ENCODE peak calls at places on chromosome 6, in ten cellular contexts. S is IMR-90, N is ovary, V is transverse colon, R is body of pancreas, T is right atrium auricular region, W is psoas muscle, I is neural progenitor cell, K is pancreas, G is left ventricle myocardium inferior. X is an unnamed sample. For H3K27me3, the result is how much of the 10 kb centered on the place peaks cover.

GRCh38 chr6:320351-321157 is 28.3 kb downstream of the DUSP22 start:
- DNase-seq in V (peak), N (no peak), T (no peak), S (no peak), G (no peak), K (no peak), I (no peak), W (peak), R (no peak), X (peak)

GRCh38 chr6:4613795-4614194 is 162.4 kb upstream of the CDYL start:
- DNase-seq in N (no peak), I (no peak), W (no peak), K (no peak), R (no peak), S (no peak), V (no peak), G (no peak), T (no peak), X (no peak)

GRCh38 chr6:47376930-47377329 is 67.2 kb upstream of the TNFRSF21 start:
- DNase-seq in R (no peak), K (no peak), T (no peak), V (no peak), I (no peak), N (no peak), S (no peak), G (no peak), W (no peak), X (no peak)

GRCh38 chr6:34601706-34602105 is 45.6 kb upstream of the SPDEF start:
- DNase-seq in W (peak), V (no peak), S (no peak), R (no peak), N (no peak), I (peak), G (no peak), T (no peak), K (no peak), X (no peak)

GRCh38 chr6:143684484-143684883 is 6.7 kb downstream of the PHACTR2 start:
- DNase-seq in V (no peak), S (no peak), I (no peak), T (no peak), K (no peak), G (no peak), N (no peak), W (no peak), R (no peak), X (no peak)

GRCh38 chr6:62150048-62150663 is 135.9 kb downstream of the KHDRBS2 start:
- DNase-seq in N (no peak), R (peak), I (peak), W (no peak), S (peak), G (no peak), T (no peak), V (no peak), K (no peak), X (no peak)

GRCh38 chr6:89350281-89351037 is 2.1 kb downstream of the UBE2J1 start:
- DNase-seq in R (no peak), S (no peak), I (no peak), K (no peak), V (no peak), G (no peak), N (no peak), W (no peak), T (no peak), X (no peak)

GRCh38 chr6:56101141-56101553 is 146.2 kb downstream of the COL21A1 start:
- DNase-seq in I (no peak), G (no peak), N (no peak), K (no peak), S (peak), V (no peak), R (no peak), T (no peak), W (no peak), X (no peak)

GRCh38 chr6:79874531-79875132 is 72.7 kb downstream of the ELOVL4 start:
- DNase-seq in R (no peak), G (no peak), K (no peak), W (no peak), V (no peak), N (no peak), T (no peak), S (no peak), I (no peak), X (no peak)

GRCh38 chr6:55528624-55529023 is 50.4 kb downstream of the HMGCLL1 start:
- DNase-seq in W (no peak), K (peak), I (peak), G (no peak), V (no peak), N (no peak), T (no peak), R (peak), S (peak), X (no peak)

GRCh38 chr6:82987951-82988350 is 77.7 kb downstream of the UBE3D start:
- DNase-seq in T (no peak), K (no peak), W (no peak), S (no peak), V (no peak), N (no peak), G (no peak), I (no peak), R (no peak), X (no peak)

GRCh38 chr6:142276256-142276655 is 25.6 kb upstream of the ADGRG6 start:
- DNase-seq in S (no peak), I (no peak), N (no peak), T (no peak), K (no peak), V (no peak), W (no peak), R (no peak), G (no peak), X (no peak)

GRCh38 chr6:155520078-155520477 is 64.4 kb upstream of the NOX3 start:
- DNase-seq in G (no peak), W (no peak), I (no peak), R (no peak), K (no peak), N (no peak), S (no peak), V (no peak), T (no peak), X (no peak)

GRCh38 chr6:135568366-135568765 is 70.8 kb upstream of the AHI1 start:
- DNase-seq in G (no peak), K (peak), W (no peak), I (no peak), T (no peak), S (peak), R (peak), N (peak), V (peak), X (no peak)

GRCh38 chr6:26156105-26156849 is 69.0 kb downstream of the HFE start:
- DNase-seq in T (peak), N (peak), I (peak), K (peak), V (peak), S (peak), W (peak), R (peak), G (peak), X (peak)

GRCh38 chr6:151010111-151010510 is 144.6 kb downstream of the MTHFD1L start:
- DNase-seq in W (no peak), K (no peak), G (no peak), R (no peak), S (no peak), T (no peak), I (no peak), V (no peak), N (no peak), X (no peak)

GRCh38 chr6:52049252-52050050 is 38.0 kb downstream of the PKHD1 start:
- DNase-seq in V (no peak), T (no peak), I (peak), S (peak), K (no peak), R (no peak), W (no peak), G (no peak), N (no peak), X (no peak)

GRCh38 chr6:56954389-56955170 is at the start of gene BEND6:
- DNase-seq in I (peak), S (peak), N (peak), K (peak), R (peak), W (peak), G (no peak), T (no peak), V (peak), X (peak)

GRCh38 chr6:71727632-71728294 is 158.6 kb upstream of the RIMS1 start:
- DNase-seq in S (no peak), T (no peak), N (no peak), K (no peak), I (no peak), W (no peak), R (no peak), G (no peak), V (no peak), X (no peak)

GRCh38 chr6:142856857-142857608 is 87.9 kb downstream of the HIVEP2 start:
- DNase-seq in V (peak), K (no peak), R (no peak), W (no peak), G (no peak), I (no peak), T (no peak), N (no peak), S (no peak), X (peak)

GRCh38 chr6:18530201-18530600 is 143.1 kb downstream of the RNF144B start:
- DNase-seq in N (no peak), V (no peak), G (no peak), R (no peak), K (no peak), S (no peak), T (no peak), I (no peak), W (no peak), X (no peak)

GRCh38 chr6:38027685-38028373 is 208.3 kb downstream of the ZFAND3 start:
- DNase-seq in W (no peak), I (peak), T (no peak), V (no peak), K (no peak), S (no peak), N (no peak), R (no peak), G (no peak), X (no peak)

GRCh38 chr6:136968831-136969230 is 46.7 kb downstream of the SLC35D3 start:
- DNase-seq in T (no peak), K (peak), W (no peak), I (no peak), R (peak), G (peak), N (no peak), S (no peak), V (no peak), X (no peak)

GRCh38 chr6:157571269-157571668 is 190.3 kb downstream of the ZDHHC14 start:
- DNase-seq in V (no peak), W (no peak), K (no peak), T (no peak), G (no peak), S (no peak), N (no peak), I (no peak), R (no peak), X (no peak)

GRCh38 chr6:2209226-2209809 is 36.1 kb downstream of the GMDS start:
- DNase-seq in G (no peak), K (peak), T (no peak), R (peak), I (peak), S (peak), V (peak), N (no peak), W (peak), X (peak)

GRCh38 chr6:6611486-6611885 is 23.0 kb downstream of the LY86 start:
- DNase-seq in W (no peak), T (peak), G (no peak), N (no peak), R (no peak), V (no peak), S (no peak), I (no peak), K (no peak), X (no peak)

DNA sequence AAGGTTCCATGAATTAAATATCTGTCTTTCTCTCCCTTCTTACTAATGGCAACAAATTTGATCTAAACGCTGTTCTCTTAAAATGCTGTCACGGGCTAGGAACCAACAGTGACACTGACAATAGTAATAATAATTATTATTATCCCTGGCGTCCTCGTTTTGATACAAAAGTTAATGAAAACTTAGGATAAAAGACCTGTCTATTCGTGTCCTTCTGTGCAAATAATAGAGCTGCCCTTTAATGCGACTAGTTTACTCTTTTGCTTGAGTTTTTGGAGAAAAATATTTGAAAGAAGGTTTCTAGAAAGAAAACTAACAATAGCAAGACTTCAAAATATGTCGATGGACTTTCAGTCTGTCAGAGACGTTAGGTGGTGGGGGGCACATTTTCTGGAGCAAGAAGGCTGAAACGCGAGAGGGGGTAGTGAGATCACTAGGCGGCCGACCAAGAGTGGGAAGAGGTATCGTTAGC is 4.3 kb downstream of the VGLL2 start:
- DNase-seq in K (no peak), G (no peak), N (no peak), R (no peak), S (no peak), V (no peak), T (no peak), W (no peak), I (no peak), X (no peak)
- H3K27me3 ChIP-seq in K (under half), G (half or more), N (under half), R (under half), S (half or more), V (half or more), T (half or more), W (under half), I (half or more), X (half or more)

GRCh38 chr6:44120692-44121443 is 6.4 kb downstream of the MRPL14 start:
- DNase-seq in W (no peak), T (no peak), N (no peak), V (no peak), K (no peak), G (no peak), R (no peak), S (no peak), I (peak), X (no peak)

GRCh38 chr6:44119704-44120262 is 7.5 kb downstream of the MRPL14 start:
- DNase-seq in S (no peak), W (no peak), K (no peak), T (no peak), I (no peak), N (no peak), V (no peak), G (no peak), R (no peak), X (no peak)

GRCh38 chr6:44123544-44123943 is 3.7 kb downstream of the MRPL14 start:
- DNase-seq in N (no peak), S (no peak), V (no peak), W (no peak), R (no peak), G (no peak), K (no peak), T (no peak), I (no peak), X (no peak)

GRCh38 chr6:44126320-44127149 is 717 bp downstream of the MRPL14 start:
- DNase-seq in V (peak), N (peak), W (peak), I (peak), K (peak), S (peak), T (peak), R (peak), G (peak), X (peak)

GRCh38 chr6:44122821-44123220 is 4.4 kb downstream of the MRPL14 start:
- DNase-seq in R (no peak), T (no peak), N (no peak), V (no peak), I (no peak), W (no peak), S (no peak), G (no peak), K (no peak), X (no peak)
- H3K4me3 ChIP-seq in R (no peak), T (no peak), N (no peak), V (no peak), I (no peak), W (peak), S (no peak), G (peak), K (no peak), X (no peak)

GRCh38 chr6:39058471-39059147 is 10.0 kb downstream of the GLP1R start:
- DNase-seq in I (no peak), W (no peak), K (no peak), G (no peak), T (no peak), V (no peak), R (no peak), S (no peak), N (no peak), X (no peak)
- H3K27me3 ChIP-seq in I (under half), W (under half), K (under half), G (under half), T (under half), V (under half), R (under half), S (under half), N (under half), X (under half)

GRCh38 chr6:74222768-74223321 is 526.8 kb downstream of the CD109 start:
- DNase-seq in N (no peak), G (no peak), S (peak), R (no peak), V (no peak), I (peak), T (no peak), K (no peak), W (no peak), X (no peak)
- H3K4me3 ChIP-seq in N (no peak), G (no peak), S (no peak), R (no peak), V (no peak), I (no peak), T (no peak), K (no peak), W (no peak), X (no peak)

DNA sequence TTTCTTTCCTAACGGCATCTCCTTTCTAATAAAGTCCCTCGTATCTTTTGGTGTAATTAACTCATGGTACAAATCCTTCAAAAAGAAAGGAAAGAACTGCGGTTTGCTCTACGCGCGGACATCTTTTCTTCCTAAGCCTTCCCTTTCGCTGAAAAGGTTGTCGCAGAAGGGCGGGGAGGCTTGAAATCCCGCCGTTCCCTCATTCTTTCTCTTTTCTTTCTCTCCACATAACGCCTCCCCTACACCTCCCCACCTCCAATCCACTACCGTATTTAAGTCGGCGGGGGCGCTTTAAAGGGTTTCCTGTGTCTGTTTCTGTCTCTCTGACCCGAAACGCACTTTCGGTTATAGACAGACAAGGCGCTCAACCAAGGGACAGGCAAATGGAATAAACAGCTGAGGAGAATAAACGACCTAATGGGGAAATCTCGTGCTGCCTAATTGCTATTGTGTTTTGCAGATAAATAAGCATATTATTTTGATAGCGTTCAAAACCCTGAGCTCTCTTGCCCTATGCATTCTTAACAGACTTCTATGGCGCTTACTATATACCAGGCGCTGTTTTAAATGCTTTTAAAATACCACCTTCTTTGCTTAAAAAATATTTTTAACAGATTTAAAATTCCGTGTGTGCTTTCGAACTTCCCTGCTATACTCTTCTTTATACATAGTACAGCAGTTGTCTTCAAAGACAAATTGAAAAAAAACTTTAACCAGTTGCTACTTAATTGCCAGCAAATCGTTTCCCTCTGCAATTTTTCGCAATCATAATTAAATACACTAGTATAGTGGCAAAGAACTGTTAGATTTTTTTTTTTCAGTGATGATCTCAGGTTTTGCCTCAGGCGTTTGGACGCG is 2.5 kb upstream of the HEY2 start:
- DNase-seq in K (peak), R (peak), N (peak), V (peak), G (peak), W (peak), S (peak), I (peak), T (peak), X (peak)
- H3K27me3 ChIP-seq in K (under half), R (under half), N (under half), V (half or more), G (under half), W (under half), S (half or more), I (half or more), T (under half), X (under half)

GRCh38 chr6:163418273-163419029 is 3.9 kb downstream of the QKI start:
- DNase-seq in I (no peak), N (no peak), W (no peak), S (no peak), K (no peak), T (no peak), G (no peak), V (no peak), R (no peak), X (no peak)
- H3K4me3 ChIP-seq in I (peak), N (peak), W (peak), S (peak), K (no peak), T (peak), G (peak), V (no peak), R (no peak), X (no peak)

GRCh38 chr6:113128020-113128419 is 729.1 kb upstream of the MARCKS start:
- DNase-seq in N (no peak), S (no peak), V (no peak), W (no peak), I (no peak), K (no peak), R (no peak), G (no peak), T (no peak), X (no peak)

GRCh38 chr6:113120577-113121285 is 736.4 kb upstream of the MARCKS start:
- DNase-seq in I (peak), S (peak), K (no peak), N (no peak), T (no peak), G (no peak), R (no peak), V (no peak), W (no peak), X (no peak)

GRCh38 chr6:113120214-113120576 is 737.0 kb upstream of the MARCKS start:
- DNase-seq in N (no peak), R (no peak), G (no peak), T (no peak), W (no peak), S (peak), I (no peak), K (no peak), V (no peak), X (no peak)

DNA sequence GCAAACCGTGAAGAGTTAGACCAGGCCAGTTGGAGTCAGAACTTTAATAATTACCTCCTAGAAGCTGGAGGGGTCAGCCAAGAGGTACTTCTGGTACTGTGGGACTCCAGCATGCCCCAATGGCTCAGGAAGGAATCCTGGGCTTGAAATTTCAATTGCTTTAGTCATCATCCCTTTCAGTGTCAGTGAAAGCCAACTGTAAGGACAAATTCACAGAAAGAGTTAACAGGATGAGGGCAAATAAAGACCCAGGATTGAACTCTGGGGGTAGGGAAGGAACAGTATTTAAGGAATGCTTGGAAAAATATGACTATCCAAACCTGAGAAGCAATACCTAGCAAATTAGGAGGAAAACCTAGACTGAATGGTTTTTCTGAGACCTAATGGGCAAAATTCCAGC is 735.1 kb upstream of the MARCKS start:
- DNase-seq in R (no peak), I (peak), T (no peak), N (no peak), S (peak), V (no peak), G (no peak), W (no peak), K (no peak), X (no peak)
- H3K27me3 ChIP-seq in R (under half), I (under half), T (under half), N (under half), S (under half), V (under half), G (under half), W (under half), K (under half), X (under half)

GRCh38 chr6:11231564-11232176 is 798 bp downstream of the NEDD9 start:
- DNase-seq in R (no peak), K (no peak), I (peak), N (no peak), S (no peak), V (no peak), W (no peak), G (no peak), T (no peak), X (no peak)

GRCh38 chr6:11231108-11231463 is 1.4 kb downstream of the NEDD9 start:
- DNase-seq in R (no peak), I (no peak), N (no peak), S (no peak), G (no peak), W (no peak), K (no peak), V (no peak), T (no peak), X (no peak)

GRCh38 chr6:11229267-11230043 is 3.0 kb downstream of the NEDD9 start:
- DNase-seq in K (no peak), N (no peak), G (no peak), S (no peak), T (no peak), W (no peak), I (peak), R (no peak), V (no peak), X (no peak)

GRCh38 chr6:11232177-11232967 is at the start of gene NEDD9:
- DNase-seq in T (peak), S (peak), K (peak), W (peak), G (peak), V (peak), N (peak), I (peak), R (peak), X (peak)

GRCh38 chr6:11230158-11231107 is 2.0 kb downstream of the NEDD9 start:
- DNase-seq in K (no peak), S (no peak), N (no peak), V (peak), I (no peak), G (no peak), R (no peak), W (no peak), T (no peak), X (no peak)
- H3K4me3 ChIP-seq in K (peak), S (peak), N (peak), V (peak), I (peak), G (peak), R (no peak), W (peak), T (peak), X (no peak)

GRCh38 chr6:3407840-3408239 is 49.0 kb downstream of the SLC22A23 start:
- DNase-seq in T (no peak), I (no peak), N (no peak), K (no peak), S (no peak), R (no peak), G (no peak), W (no peak), V (no peak), X (no peak)
- H3K27me3 ChIP-seq in T (under half), I (under half), N (under half), K (under half), S (under half), R (under half), G (under half), W (under half), V (under half), X (under half)